ENCODE peak calls at places on chromosome 3, in nine cellular contexts. G is thoracic aorta; S is heart right ventricle; Q is naive thymus-derived CD4-positive, alpha-beta T cell; K is gastrocnemius medialis; X is mesendoderm; H is Panc1; Z is GM23338; O is uterus. P is an unnamed sample.
A peak's percentile ranks its signal among the peaks of the same experiment; 100 is the strongest.

GRCh38 chr3:160010578-160010977 is 21.9 kb downstream of the IL12A start:
- DNase-seq in H (no peak), S (no peak), Q (no peak), O (no peak), Z (no peak), X (no peak), G (no peak), K (no peak), P (no peak)

GRCh38 chr3:158152186-158152585 is 42.3 kb downstream of the RSRC1 start:
- DNase-seq in K (no peak), X (no peak), O (no peak), G (no peak), Q (no peak), S (no peak), Z (no peak), H (peak; percentile 32), P (no peak)

GRCh38 chr3:194469977-194470376 is 16.8 kb downstream of the ATP13A3 start:
- DNase-seq in G (no peak), K (no peak), Z (no peak), S (no peak), O (no peak), H (no peak), Q (no peak), X (no peak), P (no peak)

GRCh38 chr3:179432021-179432420 is 19.2 kb downstream of the GNB4 start:
- DNase-seq in O (no peak), S (no peak), H (no peak), Z (no peak), K (no peak), G (no peak), X (no peak), Q (no peak), P (no peak)

GRCh38 chr3:50552598-50552997 is 14.9 kb downstream of the C3orf18 start:
- DNase-seq in Q (no peak), X (no peak), H (no peak), O (no peak), Z (no peak), S (no peak), K (no peak), G (no peak), P (no peak)

GRCh38 chr3:118932822-118933558 is 101.7 kb downstream of the IGSF11 start:
- DNase-seq in G (no peak), Q (no peak), O (no peak), Z (no peak), K (peak; percentile 65), S (no peak), H (no peak), X (no peak), P (no peak)

GRCh38 chr3:122767690-122768372 is 25.8 kb downstream of the HSPBAP1 start:
- DNase-seq in G (no peak), Z (no peak), Q (no peak), K (no peak), X (peak; percentile 33), O (no peak), H (no peak), S (no peak), P (no peak)

GRCh38 chr3:66144792-66145733 is 75.7 kb upstream of the SLC25A26 start:
- DNase-seq in O (no peak), Z (no peak), Q (no peak), G (no peak), H (no peak), K (no peak), S (no peak), X (no peak), P (no peak)

GRCh38 chr3:126781889-126782491 is 78.0 kb downstream of the CHCHD6 start:
- DNase-seq in S (peak; percentile 18), H (no peak), K (no peak), Q (no peak), O (peak; percentile 30), X (no peak), G (no peak), Z (no peak), P (no peak)

GRCh38 chr3:149723781-149724180 is 28.5 kb downstream of the COMMD2 start:
- DNase-seq in Z (no peak), O (no peak), H (no peak), X (no peak), G (no peak), Q (no peak), S (no peak), K (no peak), P (no peak)

GRCh38 chr3:112811150-112811884 is 35.3 kb downstream of the CD200R1L start:
- DNase-seq in H (no peak), Q (no peak), O (peak; percentile 72), K (no peak), S (peak; percentile 51), G (no peak), X (no peak), Z (no peak), P (no peak)

GRCh38 chr3:172186607-172187006 is 147.2 kb downstream of the FNDC3B start:
- DNase-seq in G (no peak), Z (no peak), Q (no peak), H (no peak), O (no peak), S (no peak), X (no peak), K (no peak), P (no peak)

GRCh38 chr3:124584552-124585391 is 145.5 kb upstream of the UMPS start:
- DNase-seq in X (peak; percentile 78), H (no peak), G (peak; percentile 43), K (peak; percentile 71), Z (peak; percentile 84), O (peak; percentile 63), Q (peak; percentile 18), S (peak; percentile 79), P (no peak)

GRCh38 chr3:99542771-99543518 is 95.4 kb upstream of the COL8A1 start:
- DNase-seq in S (no peak), O (no peak), Q (no peak), H (no peak), K (no peak), Z (peak; percentile 26), X (peak; percentile 71), G (no peak), P (no peak)

GRCh38 chr3:156681003-156681402 is 6.6 kb downstream of the TIPARP start:
- DNase-seq in O (peak; percentile 49), G (no peak), S (peak; percentile 82), Q (no peak), X (peak; percentile 97), H (no peak), Z (peak; percentile 79), K (no peak), P (no peak)

GRCh38 chr3:71647751-71648150 is 64.2 kb upstream of the FOXP1 start:
- DNase-seq in Z (no peak), X (no peak), O (no peak), K (no peak), G (no peak), S (no peak), H (no peak), Q (no peak), P (no peak)
- H3K27me3 ChIP-seq in Z (no peaks in the 10 kb centered on the region), X (no peaks in the 10 kb centered on the region), O (no peaks in the 10 kb centered on the region), K (no peaks in the 10 kb centered on the region), G (no peaks in the 10 kb centered on the region), S (no peaks in the 10 kb centered on the region), H (no peaks in the 10 kb centered on the region), Q (no peaks in the 10 kb centered on the region), P (no peaks in the 10 kb centered on the region)

DNA sequence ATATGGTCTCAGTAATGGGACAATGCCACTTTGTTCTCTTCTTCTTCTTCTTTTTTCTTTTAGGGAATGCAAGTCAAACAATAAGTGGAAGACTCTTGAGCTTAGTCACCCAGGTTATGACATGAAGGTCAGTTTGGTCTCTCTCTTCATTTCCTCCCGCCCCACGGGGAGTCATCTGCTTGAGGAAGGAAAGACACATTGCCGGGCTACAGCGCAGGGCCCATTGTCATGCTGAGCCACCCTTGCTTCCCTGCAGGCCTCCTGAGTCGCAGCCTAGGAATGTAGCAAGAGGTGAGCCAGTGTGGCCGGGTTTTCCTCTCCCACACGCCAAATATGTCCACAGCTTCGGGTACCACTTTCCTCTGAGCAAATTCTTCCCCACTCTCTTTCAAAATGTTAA is 47.6 kb downstream of the RAP2B start:
- DNase-seq in S (peak; percentile 8), Z (peak; percentile 91), K (no peak), H (no peak), Q (no peak), X (peak; percentile 93), O (no peak), G (peak; percentile 12), P (no peak)
- H3K4me3 ChIP-seq in S (no peak overlapping the region), Z (peak overlapping the region; percentile 31), K (no peak overlapping the region), H (no peak overlapping the region), Q (no peak overlapping the region), X (no peak overlapping the region), O (no peak overlapping the region), G (no peak overlapping the region), P (no peak overlapping the region)

GRCh38 chr3:49122886-49123545 is 2.4 kb upstream of the USP19 start:
- DNase-seq in K (no peak), Q (no peak), G (no peak), O (no peak), Z (no peak), X (no peak), S (no peak), H (no peak), P (no peak)
- H3K36me3 ChIP-seq in K (peaks cover 71% of the 10 kb centered on the region), Q (peaks cover 18% of the 10 kb centered on the region), G (peaks cover 59% of the 10 kb centered on the region), O (no peaks in the 10 kb centered on the region), Z (no peaks in the 10 kb centered on the region), X (peaks cover 3% of the 10 kb centered on the region), S (peaks cover 80% of the 10 kb centered on the region), H (no peaks in the 10 kb centered on the region), P (peaks cover 8% of the 10 kb centered on the region)

GRCh38 chr3:181727122-181728036 is 15.7 kb downstream of the SOX2 start:
- DNase-seq in Z (peak; percentile 74), K (no peak), Q (no peak), H (no peak), S (no peak), X (peak; percentile 52), O (no peak), G (no peak), P (no peak)

GRCh38 chr3:181728470-181728869 is 16.7 kb downstream of the SOX2 start:
- DNase-seq in H (no peak), K (no peak), O (no peak), X (no peak), Z (no peak), Q (no peak), S (no peak), G (no peak), P (no peak)

GRCh38 chr3:181725830-181726229 is 14.1 kb downstream of the SOX2 start:
- DNase-seq in H (no peak), O (no peak), S (no peak), K (no peak), Z (no peak), X (no peak), G (no peak), Q (no peak), P (no peak)

GRCh38 chr3:181725033-181725775 is 13.5 kb downstream of the SOX2 start:
- DNase-seq in O (no peak), K (no peak), Z (no peak), X (no peak), Q (no peak), G (no peak), S (no peak), H (no peak), P (no peak)

DNA sequence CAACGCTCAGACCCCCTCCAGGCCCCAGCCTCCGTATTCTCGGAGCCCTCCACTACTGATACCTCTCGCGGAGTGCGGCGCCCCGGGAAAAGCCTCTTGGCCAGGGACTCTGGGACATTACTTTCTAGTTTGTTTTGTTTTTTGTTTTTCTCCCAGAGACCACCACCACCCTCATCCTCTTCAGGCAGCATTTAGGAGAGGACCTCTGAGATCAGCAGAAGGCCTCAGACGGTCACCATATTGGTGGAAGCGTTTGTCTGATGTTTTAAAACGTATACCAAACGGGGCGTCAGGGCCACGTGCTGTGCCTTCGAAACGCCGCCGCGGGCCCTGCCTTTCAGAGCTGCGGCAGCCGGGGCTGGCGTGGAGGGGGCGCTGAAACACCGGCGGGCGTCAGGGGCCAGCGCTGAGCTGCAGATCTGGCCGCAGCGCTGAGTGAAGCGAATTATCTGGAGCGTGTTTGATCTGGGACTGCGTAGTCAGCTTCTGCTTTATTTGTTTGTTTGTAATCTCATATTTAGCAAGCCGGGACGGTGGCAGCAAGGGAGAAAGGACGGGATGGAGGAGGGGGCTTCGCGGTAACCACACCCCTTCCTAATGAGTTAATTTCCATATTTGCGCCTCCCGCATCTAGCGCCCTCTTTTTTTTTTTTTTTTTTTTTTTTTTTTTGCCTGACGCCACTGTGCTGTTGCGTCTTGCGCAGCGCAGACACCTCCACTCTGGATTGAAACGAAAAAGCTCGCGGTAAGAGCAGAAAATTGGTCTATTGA is 14.8 kb downstream of the SOX2 start:
- DNase-seq in Z (peak; percentile 89), X (peak; percentile 75), H (no peak), S (no peak), Q (no peak), O (no peak), G (no peak), K (no peak), P (no peak)
- H3K27me3 ChIP-seq in Z (peaks cover 75% of the 10 kb centered on the region), X (peaks cover 59% of the 10 kb centered on the region), H (peaks cover 32% of the 10 kb centered on the region), S (peaks cover 100% of the 10 kb centered on the region), Q (peaks cover 17% of the 10 kb centered on the region), O (peaks cover 76% of the 10 kb centered on the region), G (peaks cover 32% of the 10 kb centered on the region), K (peaks cover 98% of the 10 kb centered on the region), P (peaks cover 62% of the 10 kb centered on the region)